ENCODE peak calls at places on chromosomes 3 and 15, in five cellular contexts. C, P, R, G and H are unnamed samples. For H3K4me1, H3K9me3 and H3K36me3, the result is how much of the 10 kb centered on the place peaks cover.

GRCh38 chr3:17070560-17070959 is 185.8 kb downstream of the PLCL2 start:
- DNase-seq in C (no peak), G (no peak), R (no peak), P (no peak), H (no peak)

GRCh38 chr3:32110233-32110760 is 3.9 kb downstream of the GPD1L start:
- DNase-seq in C (no peak), R (no peak), G (no peak), P (no peak), H (no peak)

GRCh38 chr3:48034000-48034516 is 17.8 kb upstream of the MAP4 start:
- DNase-seq in P (no peak), R (no peak), C (peak), G (no peak), H (peak)

GRCh38 chr3:172868565-172869172 is 118.1 kb downstream of the ECT2 start:
- DNase-seq in G (no peak), R (no peak), C (no peak), P (peak), H (no peak)

GRCh38 chr3:176961916-176962315 is 235.4 kb downstream of the TBL1XR1 start:
- DNase-seq in P (no peak), G (no peak), C (no peak), R (no peak), H (no peak)

GRCh38 chr3:183826854-183827253 is 1.5 kb upstream of the MAP6D1 start:
- DNase-seq in G (no peak), C (no peak), P (no peak), R (no peak), H (no peak)

GRCh38 chr3:127304121-127304744 is 16.4 kb upstream of the PRR20G start:
- DNase-seq in C (peak), R (peak), P (peak), G (peak), H (no peak)

GRCh38 chr3:196179380-196180308 is 31.6 kb downstream of the ZDHHC19 start:
- DNase-seq in P (peak), G (no peak), R (no peak), C (no peak), H (peak)

GRCh38 chr3:64216706-64217105 is 8.6 kb downstream of the PRICKLE2 start:
- DNase-seq in G (no peak), R (no peak), C (peak), P (no peak), H (no peak)

GRCh38 chr3:64220161-64220560 is 5.1 kb downstream of the PRICKLE2 start:
- DNase-seq in C (peak), P (no peak), R (no peak), G (no peak), H (no peak)

GRCh38 chr3:64221564-64222257 is 3.6 kb downstream of the PRICKLE2 start:
- DNase-seq in P (no peak), C (no peak), G (no peak), R (no peak), H (no peak)

GRCh38 chr3:64218329-64218728 is 6.9 kb downstream of the PRICKLE2 start:
- DNase-seq in R (no peak), G (no peak), P (no peak), C (no peak), H (no peak)

GRCh38 chr3:64218746-64219145 is 6.5 kb downstream of the PRICKLE2 start:
- DNase-seq in C (no peak), R (no peak), G (no peak), P (no peak), H (no peak)
- H3K4me1 ChIP-seq in C (under half), R (half or more), G (under half), P (under half), H (under half)

GRCh38 chr3:138670409-138670808 is 61.8 kb downstream of the FAIM start:
- DNase-seq in R (no peak), P (peak), G (no peak), C (no peak), H (no peak)

GRCh38 chr3:138673641-138674040 is 65.1 kb downstream of the FAIM start:
- DNase-seq in C (peak), G (no peak), P (no peak), R (no peak), H (no peak)

GRCh38 chr3:138675393-138675792 is 66.8 kb downstream of the FAIM start:
- DNase-seq in C (no peak), P (no peak), G (no peak), R (no peak), H (no peak)

GRCh38 chr3:138678086-138678485 is 69.5 kb downstream of the FAIM start:
- DNase-seq in R (no peak), C (no peak), P (no peak), G (no peak), H (no peak)

GRCh38 chr3:138674131-138674530 is 65.6 kb downstream of the FAIM start:
- DNase-seq in P (no peak), G (no peak), R (no peak), C (no peak), H (no peak)
- H3K9me3 ChIP-seq in P (under half), G (under half), R (under half), C (under half), H (under half)

GRCh38 chr3:66401578-66402382 is 99.0 kb downstream of the LRIG1 start:
- DNase-seq in R (no peak), G (peak), C (no peak), P (no peak), H (no peak)
- H3K36me3 ChIP-seq in R (half or more), G (half or more), C (under half), P (under half), H (under half)

GRCh38 chr15:74042603-74043424 is 39.5 kb downstream of the GOLGA6A start:
- DNase-seq in P (no peak), G (peak), C (no peak), R (no peak), H (no peak)

GRCh38 chr15:74043425-74044266 is 38.7 kb downstream of the GOLGA6A start:
- DNase-seq in G (peak), R (no peak), C (no peak), P (no peak), H (peak)

GRCh38 chr15:74045636-74046274 is 36.6 kb downstream of the GOLGA6A start:
- DNase-seq in P (no peak), G (peak), R (no peak), C (no peak), H (no peak)

GRCh38 chr15:74045184-74045583 is 37.2 kb downstream of the GOLGA6A start:
- DNase-seq in G (peak), R (no peak), C (no peak), P (no peak), H (no peak)

DNA sequence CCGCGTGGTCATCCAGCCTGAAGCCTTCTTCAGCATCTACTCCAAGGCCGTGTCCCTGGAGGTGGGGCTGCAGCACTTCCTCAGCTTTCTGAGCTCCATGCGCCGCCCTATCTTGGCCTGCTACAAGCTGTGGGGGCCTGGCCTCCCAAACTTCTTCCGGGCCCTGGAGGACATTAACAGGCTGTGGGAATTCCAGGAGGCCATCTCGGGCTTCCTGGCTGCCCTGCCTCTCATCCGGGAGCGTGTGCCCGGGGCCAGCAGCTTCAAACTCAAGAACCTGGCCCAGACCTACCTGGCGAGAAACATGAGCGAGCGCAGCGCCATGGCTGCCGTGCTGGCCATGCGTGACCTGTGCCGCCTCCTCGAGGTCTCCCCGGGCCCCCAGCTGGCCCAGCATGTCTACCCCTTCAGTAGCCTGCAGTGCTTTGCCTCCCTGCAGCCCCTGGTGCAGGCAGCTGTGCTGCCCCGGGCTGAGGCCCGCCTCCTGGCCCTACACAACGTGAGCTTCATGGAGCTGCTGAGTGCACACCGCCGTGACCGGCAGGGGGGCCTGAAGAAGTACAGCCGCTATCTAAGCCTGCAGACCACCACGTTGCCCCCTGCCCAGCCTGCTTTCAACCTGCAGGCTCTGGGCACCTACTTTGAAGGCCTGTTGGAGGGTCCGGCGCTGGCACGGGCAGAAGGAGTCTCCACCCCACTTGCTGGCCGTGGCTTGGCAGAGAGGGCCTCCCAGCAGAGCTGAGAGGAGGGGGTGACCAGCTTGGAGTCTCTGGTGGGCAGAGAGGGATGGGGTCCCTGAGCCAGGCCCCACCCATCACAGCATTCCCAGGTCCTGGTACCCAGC is 37.9 kb downstream of the GOLGA6A start:
- DNase-seq in C (no peak), P (no peak), R (no peak), G (peak), H (peak)
- H3K4me1 ChIP-seq in C (under half), P (under half), R (under half), G (under half), H (under half)